ENCODE peak calls at places on chromosomes 2 and 18, in nine cellular contexts. Y, K, J, X, C, B, Z, P and O are unnamed samples.

GRCh38 chr2:150690870-150691269 is 203.4 kb upstream of the RND3 start:
- DNase-seq in C (no peak), B (no peak), K (no peak), Z (peak; percentile 73), Y (no peak), J (no peak), P (peak; percentile 64), X (no peak), O (no peak)

GRCh38 chr18:76989647-76990190 is 142.9 kb downstream of the MBP start:
- DNase-seq in K (no peak), J (peak; percentile 46), Y (no peak), X (no peak), C (no peak), Z (no peak), B (no peak), P (no peak), O (no peak)

GRCh38 chr2:186716899-186717811 is 23.3 kb downstream of the FAM171B start:
- DNase-seq in Y (no peak), Z (peak; percentile 34), J (no peak), B (no peak), P (peak; percentile 47), K (no peak), X (no peak), C (no peak), O (no peak)

GRCh38 chr2:106044021-106044420 is 150.1 kb downstream of the UXS1 start:
- DNase-seq in J (no peak), P (no peak), Z (no peak), Y (no peak), X (no peak), B (no peak), K (no peak), C (no peak), O (no peak)

GRCh38 chr2:201644001-201644400 is 698 bp upstream of the TMEM237 start:
- DNase-seq in C (peak; percentile 40), Y (no peak), K (no peak), B (peak; percentile 47), J (peak; percentile 70), Z (peak; percentile 49), P (peak; percentile 26), X (no peak), O (no peak)

GRCh38 chr2:204177977-204178522 is 241.5 kb downstream of the ICOS start:
- DNase-seq in X (peak; percentile 75), J (peak; percentile 72), B (no peak), Z (peak; percentile 13), Y (peak; percentile 19), P (no peak), C (peak; percentile 40), K (no peak), O (peak; percentile 57)

GRCh38 chr2:66121946-66122345 is 313.0 kb upstream of the MEIS1 start:
- DNase-seq in J (no peak), Y (no peak), K (no peak), X (no peak), P (no peak), C (no peak), Z (no peak), B (no peak), O (no peak)

GRCh38 chr2:160354677-160355076 is 138.9 kb downstream of the RBMS1 start:
- DNase-seq in B (no peak), Z (no peak), J (no peak), P (no peak), C (no peak), Y (no peak), K (no peak), X (no peak), O (no peak)

GRCh38 chr2:24214880-24215279 is 40.0 kb downstream of the FAM228A start:
- DNase-seq in K (no peak), Y (no peak), P (no peak), J (no peak), B (no peak), Z (no peak), X (no peak), C (no peak), O (no peak)

GRCh38 chr2:165803123-165803760 is 9.2 kb upstream of the GALNT3 start:
- DNase-seq in J (no peak), Y (no peak), B (peak; percentile 87), K (no peak), X (no peak), P (peak; percentile 80), C (no peak), Z (peak; percentile 36), O (peak; percentile 60)

GRCh38 chr2:223097888-223098383 is 45.9 kb downstream of the KCNE4 start:
- DNase-seq in C (no peak), X (no peak), B (no peak), K (no peak), Z (no peak), Y (no peak), P (no peak), J (no peak), O (no peak)

GRCh38 chr18:24552218-24552617 is 91.8 kb downstream of the HRH4 start:
- DNase-seq in X (no peak), J (no peak), Z (no peak), B (no peak), K (no peak), Y (no peak), C (no peak), P (no peak), O (no peak)

GRCh38 chr2:41972819-41973218 is 75.0 kb upstream of the PKDCC start:
- DNase-seq in X (no peak), K (no peak), Z (no peak), B (no peak), Y (no peak), J (no peak), P (no peak), C (no peak), O (no peak)

GRCh38 chr2:201401815-201402214 is 44.7 kb upstream of the FLACC1 start:
- DNase-seq in X (no peak), Y (no peak), B (no peak), P (no peak), Z (no peak), C (no peak), K (no peak), J (no peak), O (no peak)

GRCh38 chr2:89763254-89763580 is 1071.7 kb downstream of the RPIA start:
- DNase-seq in X (no peak), Z (no peak), P (no peak), K (peak; percentile 64), J (peak; percentile 47), Y (no peak), B (no peak), C (no peak), O (no peak)
- H3K9me3 ChIP-seq in X (no peaks in the 10 kb centered on the region), Z (no peaks in the 10 kb centered on the region), P (peaks cover 49% of the 10 kb centered on the region), K (no peaks in the 10 kb centered on the region), J (no peaks in the 10 kb centered on the region), Y (no peaks in the 10 kb centered on the region), B (peaks cover 14% of the 10 kb centered on the region), C (no peaks in the 10 kb centered on the region), O (no peaks in the 10 kb centered on the region)

DNA sequence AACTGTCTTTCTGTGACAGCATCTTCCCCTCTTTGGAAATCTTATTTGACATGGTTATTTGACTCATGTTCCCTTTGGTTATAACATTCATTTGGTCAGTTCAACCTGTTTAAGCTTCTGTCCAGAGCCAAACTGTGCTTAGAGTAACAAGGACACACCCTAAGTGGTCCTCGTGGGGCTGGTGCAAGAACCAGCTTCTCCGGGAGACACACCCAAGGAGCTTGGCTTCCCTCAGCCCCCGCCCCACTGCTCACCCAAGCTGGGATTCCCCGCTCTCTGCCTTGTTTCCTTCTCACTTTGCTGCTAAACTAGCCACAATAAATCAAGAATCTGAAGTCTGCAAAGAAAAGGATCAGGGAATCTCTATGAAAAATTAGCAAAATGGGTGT is 1.4 kb downstream of the SCYGR3 start:
- DNase-seq in B (no peak), Y (no peak), P (no peak), J (no peak), Z (no peak), X (no peak), K (no peak), C (no peak), O (no peak)
- H3K27me3 ChIP-seq in B (no peaks in the 10 kb centered on the region), Y (no peaks in the 10 kb centered on the region), P (peaks cover 2% of the 10 kb centered on the region), J (no peaks in the 10 kb centered on the region), Z (no peaks in the 10 kb centered on the region), X (no peaks in the 10 kb centered on the region), K (no peaks in the 10 kb centered on the region), C (no peaks in the 10 kb centered on the region), O (no peaks in the 10 kb centered on the region)

GRCh38 chr2:2026851-2027250 is 282.5 kb upstream of the PXDN start:
- DNase-seq in J (no peak), Y (no peak), B (no peak), K (no peak), X (no peak), C (no peak), P (no peak), Z (no peak), O (no peak)
- H3K9me3 ChIP-seq in J (no peaks in the 10 kb centered on the region), Y (no peaks in the 10 kb centered on the region), B (no peaks in the 10 kb centered on the region), K (no peaks in the 10 kb centered on the region), X (no peaks in the 10 kb centered on the region), C (no peaks in the 10 kb centered on the region), P (peaks cover 29% of the 10 kb centered on the region), Z (no peaks in the 10 kb centered on the region), O (no peaks in the 10 kb centered on the region)

DNA sequence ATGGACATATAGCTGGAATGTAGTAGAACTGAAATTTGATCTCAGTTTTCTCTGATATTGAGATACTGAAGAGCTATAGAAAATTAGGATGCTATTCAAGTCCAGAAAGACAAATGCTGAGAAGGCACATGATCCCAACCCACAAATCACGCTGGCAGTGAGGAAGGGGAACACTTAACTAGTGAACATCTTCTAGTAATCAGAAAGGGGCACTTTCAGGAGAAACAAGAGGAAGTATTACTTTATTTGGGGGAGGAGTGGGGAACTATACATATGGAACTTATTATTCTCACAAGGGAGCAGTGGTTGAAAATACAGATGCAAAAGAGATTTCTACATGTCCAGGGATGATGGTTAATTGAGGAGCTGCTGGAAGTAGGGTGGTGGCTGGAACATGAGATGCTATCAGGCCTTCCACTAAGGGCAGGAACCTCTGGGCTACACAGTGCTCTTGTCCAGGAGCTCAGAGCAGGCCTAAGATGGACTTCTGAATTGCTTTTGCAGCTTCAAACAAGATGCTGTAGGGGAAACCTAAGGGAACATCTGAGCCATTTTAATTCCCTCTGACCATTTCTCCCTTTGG is 79.3 kb downstream of the TGFA start:
- DNase-seq in P (no peak), B (no peak), Y (no peak), J (no peak), C (no peak), K (no peak), Z (no peak), X (no peak), O (no peak)
- H3K27me3 ChIP-seq in P (peaks cover 21% of the 10 kb centered on the region), B (peaks cover 24% of the 10 kb centered on the region), Y (no peaks in the 10 kb centered on the region), J (peaks cover 7% of the 10 kb centered on the region), C (no peaks in the 10 kb centered on the region), K (no peaks in the 10 kb centered on the region), Z (peaks cover 58% of the 10 kb centered on the region), X (no peaks in the 10 kb centered on the region), O (no peaks in the 10 kb centered on the region)

DNA sequence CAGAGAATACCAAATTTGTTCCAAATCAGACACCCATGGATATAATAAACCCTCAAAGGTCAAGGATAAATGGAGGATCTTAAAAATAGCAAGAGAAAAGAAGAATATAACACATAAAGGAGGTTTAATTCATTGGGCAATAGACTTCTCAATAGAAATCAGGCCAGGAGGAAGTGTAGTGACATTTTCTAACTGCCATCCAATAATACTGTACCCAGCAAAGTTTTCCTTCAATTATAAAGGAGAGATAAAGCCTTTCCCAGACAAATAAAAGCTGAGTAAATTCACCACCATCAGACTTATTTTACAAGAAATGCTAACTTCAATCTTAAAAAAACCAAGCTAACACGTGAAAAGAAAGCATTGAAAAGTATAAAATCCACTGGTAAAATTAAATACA is 121.6 kb downstream of the MSTN start:
- DNase-seq in X (no peak), J (no peak), C (no peak), Y (no peak), B (no peak), Z (no peak), K (no peak), P (no peak), O (no peak)
- H3K9me3 ChIP-seq in X (no peaks in the 10 kb centered on the region), J (no peaks in the 10 kb centered on the region), C (no peaks in the 10 kb centered on the region), Y (no peaks in the 10 kb centered on the region), B (peaks cover 12% of the 10 kb centered on the region), Z (peaks cover 43% of the 10 kb centered on the region), K (peaks cover 17% of the 10 kb centered on the region), P (peaks cover 35% of the 10 kb centered on the region), O (no peaks in the 10 kb centered on the region)